ENCODE peak calls at places on chromosomes 1 and 21, in five cellular contexts. One of them, this sample, is unnamed.

GRCh38 chr1:217896490-217896889 is 265.3 kb downstream of the SPATA17 start:
- DNase-seq in brain microvascular endothelial cell: no peak
- DNase-seq in cardiac fibroblast: no peak
- DNase-seq in heart left ventricle: no peak
- DNase-seq in upper lobe of left lung: no peak
- DNase-seq in this sample: no peak

GRCh38 chr1:61388586-61388985 is 306.2 kb downstream of the NFIA start:
- DNase-seq in brain microvascular endothelial cell: peak
- DNase-seq in cardiac fibroblast: peak
- DNase-seq in heart left ventricle: no peak
- DNase-seq in upper lobe of left lung: no peak
- DNase-seq in this sample: peak

GRCh38 chr1:119266858-119267257 is 101.7 kb upstream of the HAO2 start:
- DNase-seq in brain microvascular endothelial cell: no peak
- DNase-seq in cardiac fibroblast: no peak
- DNase-seq in heart left ventricle: no peak
- DNase-seq in upper lobe of left lung: no peak
- DNase-seq in this sample: no peak

GRCh38 chr1:84584126-84584525 is 9.9 kb upstream of the CTBS start:
- DNase-seq in brain microvascular endothelial cell: no peak
- DNase-seq in cardiac fibroblast: no peak
- DNase-seq in heart left ventricle: no peak
- DNase-seq in upper lobe of left lung: no peak
- DNase-seq in this sample: no peak

GRCh38 chr21:44407493-44407892 is 47.8 kb upstream of the LRRC3 start:
- DNase-seq in brain microvascular endothelial cell: no peak
- DNase-seq in cardiac fibroblast: no peak
- DNase-seq in heart left ventricle: no peak
- DNase-seq in upper lobe of left lung: no peak
- DNase-seq in this sample: no peak

GRCh38 chr1:236301080-236301957 is 19.6 kb upstream of the ERO1B start:
- DNase-seq in brain microvascular endothelial cell: no peak
- DNase-seq in cardiac fibroblast: no peak
- DNase-seq in heart left ventricle: no peak
- DNase-seq in upper lobe of left lung: no peak
- DNase-seq in this sample: no peak

GRCh38 chr1:232901255-232901654 is 49.2 kb upstream of the NTPCR start:
- DNase-seq in brain microvascular endothelial cell: no peak
- DNase-seq in cardiac fibroblast: no peak
- DNase-seq in heart left ventricle: no peak
- DNase-seq in upper lobe of left lung: no peak
- DNase-seq in this sample: no peak

GRCh38 chr1:206489980-206490534 is 17.3 kb upstream of the RASSF5 start:
- DNase-seq in brain microvascular endothelial cell: peak
- DNase-seq in cardiac fibroblast: peak
- DNase-seq in heart left ventricle: peak
- DNase-seq in upper lobe of left lung: no peak
- DNase-seq in this sample: no peak

GRCh38 chr1:200226268-200226968 is 183.4 kb downstream of the ZNF281 start:
- DNase-seq in brain microvascular endothelial cell: no peak
- DNase-seq in cardiac fibroblast: no peak
- DNase-seq in heart left ventricle: no peak
- DNase-seq in upper lobe of left lung: no peak
- DNase-seq in this sample: no peak

GRCh38 chr1:221823566-221823965 is 81.7 kb upstream of the DUSP10 start:
- DNase-seq in brain microvascular endothelial cell: no peak
- DNase-seq in cardiac fibroblast: no peak
- DNase-seq in heart left ventricle: no peak
- DNase-seq in upper lobe of left lung: no peak
- DNase-seq in this sample: no peak

GRCh38 chr21:44702973-44703730 is 6.2 kb downstream of the KRTAP10-12 start:
- DNase-seq in brain microvascular endothelial cell: no peak
- DNase-seq in cardiac fibroblast: no peak
- DNase-seq in heart left ventricle: no peak
- DNase-seq in upper lobe of left lung: no peak
- DNase-seq in this sample: no peak

GRCh38 chr1:1390675-1391074 is 8.5 kb downstream of the CCNL2 start:
- DNase-seq in brain microvascular endothelial cell: no peak
- DNase-seq in cardiac fibroblast: no peak
- DNase-seq in heart left ventricle: no peak
- DNase-seq in upper lobe of left lung: no peak
- DNase-seq in this sample: no peak

GRCh38 chr1:168553680-168554553 is 10.1 kb upstream of the XCL2 start:
- DNase-seq in brain microvascular endothelial cell: no peak
- DNase-seq in cardiac fibroblast: no peak
- DNase-seq in heart left ventricle: no peak
- DNase-seq in upper lobe of left lung: no peak
- DNase-seq in this sample: no peak

GRCh38 chr1:46202975-46203737 is at the start of gene LURAP1:
- DNase-seq in brain microvascular endothelial cell: peak
- DNase-seq in cardiac fibroblast: peak
- DNase-seq in heart left ventricle: peak
- DNase-seq in upper lobe of left lung: peak
- DNase-seq in this sample: no peak

GRCh38 chr1:231242516-231243198 is 1.6 kb downstream of the GNPAT start:
- DNase-seq in brain microvascular endothelial cell: peak
- DNase-seq in cardiac fibroblast: peak
- DNase-seq in heart left ventricle: no peak
- DNase-seq in upper lobe of left lung: no peak
- DNase-seq in this sample: no peak

GRCh38 chr1:37149296-37149695 is 115.0 kb upstream of the GRIK3 start:
- DNase-seq in brain microvascular endothelial cell: no peak
- DNase-seq in cardiac fibroblast: no peak
- DNase-seq in heart left ventricle: no peak
- DNase-seq in upper lobe of left lung: no peak
- DNase-seq in this sample: no peak

GRCh38 chr1:199226163-199226562 is 587.3 kb downstream of the PTPRC start:
- DNase-seq in brain microvascular endothelial cell: peak
- DNase-seq in cardiac fibroblast: peak
- DNase-seq in heart left ventricle: no peak
- DNase-seq in upper lobe of left lung: no peak
- DNase-seq in this sample: no peak

GRCh38 chr1:226496616-226497015 is 51.9 kb upstream of the STUM start:
- DNase-seq in brain microvascular endothelial cell: no peak
- DNase-seq in cardiac fibroblast: no peak
- DNase-seq in heart left ventricle: no peak
- DNase-seq in upper lobe of left lung: no peak
- DNase-seq in this sample: no peak

GRCh38 chr21:32889596-32889995 is 118.0 kb upstream of the PAXBP1 start:
- DNase-seq in brain microvascular endothelial cell: no peak
- DNase-seq in cardiac fibroblast: no peak
- DNase-seq in heart left ventricle: no peak
- DNase-seq in upper lobe of left lung: no peak
- DNase-seq in this sample: peak

GRCh38 chr1:235327559-235328270 is at the start of gene ARID4B:
- DNase-seq in brain microvascular endothelial cell: no peak
- DNase-seq in cardiac fibroblast: no peak
- DNase-seq in heart left ventricle: peak
- DNase-seq in upper lobe of left lung: peak
- DNase-seq in this sample: no peak

GRCh38 chr1:215473943-215474342 is 93.2 kb upstream of the KCTD3 start:
- DNase-seq in brain microvascular endothelial cell: no peak
- DNase-seq in cardiac fibroblast: peak
- DNase-seq in heart left ventricle: no peak
- DNase-seq in upper lobe of left lung: no peak
- DNase-seq in this sample: no peak

GRCh38 chr1:111196213-111196612 is 4.2 kb downstream of the DENND2D start:
- DNase-seq in brain microvascular endothelial cell: no peak
- DNase-seq in cardiac fibroblast: no peak
- DNase-seq in heart left ventricle: no peak
- DNase-seq in upper lobe of left lung: no peak
- DNase-seq in this sample: no peak

GRCh38 chr1:114131526-114132220 is 22.0 kb downstream of the SYT6 start:
- DNase-seq in brain microvascular endothelial cell: no peak
- DNase-seq in cardiac fibroblast: no peak
- DNase-seq in heart left ventricle: no peak
- DNase-seq in upper lobe of left lung: no peak
- DNase-seq in this sample: no peak

GRCh38 chr1:110605901-110606783 is at the start of gene KCNA2:
- DNase-seq in brain microvascular endothelial cell: no peak
- DNase-seq in cardiac fibroblast: peak
- DNase-seq in heart left ventricle: peak
- DNase-seq in upper lobe of left lung: peak
- DNase-seq in this sample: no peak

GRCh38 chr1:164765557-164765956 is 206.6 kb downstream of the PBX1 start:
- DNase-seq in brain microvascular endothelial cell: peak
- DNase-seq in cardiac fibroblast: peak
- DNase-seq in heart left ventricle: no peak
- DNase-seq in upper lobe of left lung: no peak
- DNase-seq in this sample: peak

GRCh38 chr1:9726905-9727595 is 75.5 kb downstream of the PIK3CD start:
- DNase-seq in brain microvascular endothelial cell: no peak
- DNase-seq in cardiac fibroblast: no peak
- DNase-seq in heart left ventricle: no peak
- DNase-seq in upper lobe of left lung: peak
- DNase-seq in this sample: no peak

GRCh38 chr1:81760487-81761097 is 40.1 kb upstream of the ADGRL2 start:
- DNase-seq in brain microvascular endothelial cell: peak
- DNase-seq in cardiac fibroblast: peak
- DNase-seq in heart left ventricle: no peak
- DNase-seq in upper lobe of left lung: no peak
- DNase-seq in this sample: no peak

GRCh38 chr1:153598309-153599172 is 14.4 kb downstream of the S100A16 start:
- DNase-seq in brain microvascular endothelial cell: peak
- DNase-seq in cardiac fibroblast: peak
- DNase-seq in heart left ventricle: no peak
- DNase-seq in upper lobe of left lung: no peak
- DNase-seq in this sample: no peak

GRCh38 chr1:27341525-27342252 is at the start of gene SYTL1:
- DNase-seq in brain microvascular endothelial cell: peak
- DNase-seq in cardiac fibroblast: peak
- DNase-seq in heart left ventricle: peak
- DNase-seq in upper lobe of left lung: peak
- DNase-seq in this sample: no peak

GRCh38 chr1:247054992-247055415 is 23.6 kb downstream of the ZNF670 start:
- DNase-seq in brain microvascular endothelial cell: peak
- DNase-seq in cardiac fibroblast: peak
- DNase-seq in heart left ventricle: no peak
- DNase-seq in upper lobe of left lung: no peak
- DNase-seq in this sample: no peak

GRCh38 chr1:45934947-45935346 is 131.5 kb downstream of the MAST2 start:
- DNase-seq in brain microvascular endothelial cell: no peak
- DNase-seq in cardiac fibroblast: no peak
- DNase-seq in heart left ventricle: no peak
- DNase-seq in upper lobe of left lung: no peak
- DNase-seq in this sample: no peak

GRCh38 chr1:202105571-202106339 is 17.0 kb upstream of the GPR37L1 start:
- DNase-seq in brain microvascular endothelial cell: peak
- DNase-seq in cardiac fibroblast: peak
- DNase-seq in heart left ventricle: no peak
- DNase-seq in upper lobe of left lung: no peak
- DNase-seq in this sample: no peak

DNA sequence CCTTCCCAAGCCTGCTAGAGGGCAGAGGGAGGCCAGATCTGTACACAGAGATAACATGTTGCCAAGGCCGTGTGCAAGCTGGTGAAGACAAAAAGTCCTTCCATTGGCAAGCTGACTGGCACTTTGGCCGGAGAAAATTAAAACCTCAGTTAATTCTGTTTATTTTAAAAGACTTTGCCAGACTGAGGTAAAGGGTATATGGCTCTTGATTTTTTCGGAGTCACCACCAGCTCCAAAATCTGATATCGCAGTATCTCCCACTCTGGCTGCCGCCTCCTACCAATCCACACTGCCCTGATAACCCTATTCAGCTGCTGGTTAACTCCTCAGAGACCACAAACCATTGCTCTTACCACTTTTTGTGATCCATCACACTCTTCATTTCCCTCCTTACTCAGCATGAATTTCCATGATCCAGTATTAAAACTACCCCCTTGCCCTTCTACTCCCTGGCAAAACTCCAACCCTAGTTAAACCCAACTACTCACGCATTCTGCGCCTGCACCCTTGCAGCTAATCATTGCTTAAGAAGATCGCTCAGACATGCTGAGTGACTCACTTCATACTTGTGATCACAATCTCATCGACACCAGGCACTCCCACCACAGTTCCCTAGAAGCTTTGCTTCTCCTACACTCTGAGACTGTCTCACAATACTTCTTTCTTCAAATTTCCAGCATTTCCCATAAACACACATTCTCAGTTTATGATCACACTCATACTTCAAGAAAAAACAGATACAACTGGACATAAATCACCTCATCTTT is 5.8 kb upstream of the PPP1R15B start:
- DNase-seq in brain microvascular endothelial cell: peak
- DNase-seq in cardiac fibroblast: peak
- DNase-seq in heart left ventricle: no peak
- DNase-seq in upper lobe of left lung: no peak
- DNase-seq in this sample: peak
- H3K4me3 ChIP-seq in brain microvascular endothelial cell: peak
- H3K4me3 ChIP-seq in cardiac fibroblast: peak
- H3K4me3 ChIP-seq in heart left ventricle: no peak
- H3K4me3 ChIP-seq in upper lobe of left lung: no peak
- H3K4me3 ChIP-seq in this sample: peak

GRCh38 chr1:166490437-166490784 is 323.6 kb upstream of the FAM78B start:
- DNase-seq in brain microvascular endothelial cell: no peak
- DNase-seq in cardiac fibroblast: no peak
- DNase-seq in heart left ventricle: no peak
- DNase-seq in upper lobe of left lung: no peak
- DNase-seq in this sample: no peak
- H3K4me3 ChIP-seq in brain microvascular endothelial cell: no peak
- H3K4me3 ChIP-seq in cardiac fibroblast: no peak
- H3K4me3 ChIP-seq in heart left ventricle: no peak
- H3K4me3 ChIP-seq in upper lobe of left lung: peak
- H3K4me3 ChIP-seq in this sample: no peak

GRCh38 chr1:86388777-86389176 is 7.3 kb downstream of the ODF2L start:
- DNase-seq in brain microvascular endothelial cell: no peak
- DNase-seq in cardiac fibroblast: peak
- DNase-seq in heart left ventricle: no peak
- DNase-seq in upper lobe of left lung: no peak
- DNase-seq in this sample: no peak
- H3K4me3 ChIP-seq in brain microvascular endothelial cell: no peak
- H3K4me3 ChIP-seq in cardiac fibroblast: no peak
- H3K4me3 ChIP-seq in heart left ventricle: no peak
- H3K4me3 ChIP-seq in upper lobe of left lung: no peak
- H3K4me3 ChIP-seq in this sample: no peak

GRCh38 chr1:117753652-117754051 is 147.8 kb downstream of the TENT5C start:
- DNase-seq in brain microvascular endothelial cell: peak
- DNase-seq in cardiac fibroblast: peak
- DNase-seq in heart left ventricle: no peak
- DNase-seq in upper lobe of left lung: no peak
- DNase-seq in this sample: peak
- H3K4me3 ChIP-seq in brain microvascular endothelial cell: peak
- H3K4me3 ChIP-seq in cardiac fibroblast: peak
- H3K4me3 ChIP-seq in heart left ventricle: no peak
- H3K4me3 ChIP-seq in upper lobe of left lung: no peak
- H3K4me3 ChIP-seq in this sample: no peak

This sample was measured in AG04449.